ENCODE peak calls at places on chromosomes 16 and 17, in nine cellular contexts. U, X, M, E, O, R, C, Z and L are unnamed samples.

GRCh38 chr16:58107228-58107627 is 22.0 kb downstream of the CFAP20 start:
- DNase-seq in U (no peak), X (no peak), M (no peak), E (no peak), O (no peak), R (no peak), C (no peak), Z (no peak), L (no peak)

GRCh38 chr17:74270333-74270732 is 3.7 kb upstream of the DNAI2 start:
- DNase-seq in U (no peak), X (no peak), M (no peak), E (no peak), O (no peak), R (no peak), C (no peak), Z (no peak), L (no peak)

GRCh38 chr16:76194621-76195015 is 82.6 kb upstream of the CNTNAP4 start:
- DNase-seq in U (no peak), X (no peak), M (no peak), E (no peak), O (no peak), R (no peak), C (peak), Z (no peak), L (no peak)

GRCh38 chr16:56262148-56262878 is 71.0 kb downstream of the GNAO1 start:
- DNase-seq in U (no peak), X (no peak), M (peak), E (no peak), O (peak), R (no peak), C (no peak), Z (no peak), L (no peak)

GRCh38 chr16:69823831-69824563 is 61.9 kb downstream of the WWP2 start:
- DNase-seq in U (no peak), X (peak), M (no peak), E (peak), O (no peak), R (no peak), C (no peak), Z (no peak), L (peak)

GRCh38 chr16:30662449-30662848 is 4.2 kb downstream of the FBRS start:
- DNase-seq in U (no peak), X (no peak), M (no peak), E (no peak), O (no peak), R (no peak), C (no peak), Z (no peak), L (peak)

GRCh38 chr17:82237746-82238561 is 9.1 kb downstream of the SLC16A3 start:
- DNase-seq in U (no peak), X (no peak), M (no peak), E (no peak), O (no peak), R (no peak), C (no peak), Z (no peak), L (no peak)

GRCh38 chr17:57714660-57715059 is 30.4 kb downstream of the CCDC182 start:
- DNase-seq in U (no peak), X (no peak), M (no peak), E (no peak), O (no peak), R (no peak), C (no peak), Z (no peak), L (no peak)

GRCh38 chr17:19346351-19347255 is 15.9 kb downstream of the B9D1 start:
- DNase-seq in U (no peak), X (peak), M (no peak), E (peak), O (no peak), R (no peak), C (peak), Z (peak), L (peak)

GRCh38 chr16:27114006-27114405 is 47.3 kb downstream of the C16orf82 start:
- DNase-seq in U (no peak), X (no peak), M (no peak), E (no peak), O (no peak), R (no peak), C (no peak), Z (no peak), L (no peak)